ENCODE peak calls at places on chromosomes 6 and 20, in ten cellular contexts. N, B, M, R, Z, C, F, T, H and O are unnamed samples.

GRCh38 chr6:43181942-43182860 is at the start of gene CUL9:
- DNase-seq in N (peak; percentile 65), B (peak; percentile 88), M (peak; percentile 89), R (peak; percentile 88), Z (no peak), C (peak; percentile 82), F (peak; percentile 88), T (peak; percentile 34), H (no peak), O (peak; percentile 84)

GRCh38 chr6:16316741-16317251 is 78.4 kb downstream of the GMPR start:
- DNase-seq in N (peak; percentile 64), B (peak; percentile 52), M (no peak), R (no peak), Z (no peak), C (peak; percentile 75), F (no peak), T (peak; percentile 39), H (no peak), O (no peak)

GRCh38 chr6:46511320-46511719 is 20.1 kb upstream of the RCAN2 start:
- DNase-seq in N (no peak), B (no peak), M (no peak), R (no peak), Z (no peak), C (no peak), F (no peak), T (no peak), H (no peak), O (no peak)

GRCh38 chr20:57288676-57289075 is 22.2 kb upstream of the BMP7 start:
- DNase-seq in N (no peak), B (no peak), M (no peak), R (no peak), Z (no peak), C (peak; percentile 15), F (no peak), T (no peak), H (no peak), O (no peak)

GRCh38 chr20:34179636-34180360 is 61.4 kb upstream of the ASIP start:
- DNase-seq in N (no peak), B (no peak), M (no peak), R (no peak), Z (no peak), C (no peak), F (no peak), T (no peak), H (no peak), O (no peak)

GRCh38 chr6:74731921-74732320 is 473.9 kb downstream of the COL12A1 start:
- DNase-seq in N (peak; percentile 82), B (no peak), M (no peak), R (no peak), Z (peak; percentile 46), C (peak; percentile 8), F (no peak), T (no peak), H (no peak), O (no peak)

GRCh38 chr6:28747631-28748157 is 176.1 kb downstream of the TRIM27 start:
- DNase-seq in N (peak; percentile 94), B (peak; percentile 64), M (no peak), R (no peak), Z (no peak), C (peak; percentile 95), F (no peak), T (peak; percentile 90), H (peak; percentile 95), O (no peak)

GRCh38 chr6:136350914-136351313 is 61.3 kb upstream of the BCLAF1 start:
- DNase-seq in N (no peak), B (no peak), M (no peak), R (no peak), Z (no peak), C (no peak), F (no peak), T (no peak), H (no peak), O (no peak)

GRCh38 chr20:5297280-5298004 is 19.3 kb downstream of the PROKR2 start:
- DNase-seq in N (no peak), B (no peak), M (no peak), R (no peak), Z (no peak), C (peak; percentile 17), F (no peak), T (no peak), H (no peak), O (no peak)

GRCh38 chr6:123747515-123747914 is 56.1 kb upstream of the NKAIN2 start:
- DNase-seq in N (no peak), B (no peak), M (no peak), R (no peak), Z (no peak), C (no peak), F (no peak), T (no peak), H (no peak), O (no peak)
- TF ChIP-seq CTCF in N (no peak), B (no peak), M (no peak), R (no peak), Z (no peak), C (no peak), F (no peak), T (no peak), H (no peak), O (no peak)

DNA sequence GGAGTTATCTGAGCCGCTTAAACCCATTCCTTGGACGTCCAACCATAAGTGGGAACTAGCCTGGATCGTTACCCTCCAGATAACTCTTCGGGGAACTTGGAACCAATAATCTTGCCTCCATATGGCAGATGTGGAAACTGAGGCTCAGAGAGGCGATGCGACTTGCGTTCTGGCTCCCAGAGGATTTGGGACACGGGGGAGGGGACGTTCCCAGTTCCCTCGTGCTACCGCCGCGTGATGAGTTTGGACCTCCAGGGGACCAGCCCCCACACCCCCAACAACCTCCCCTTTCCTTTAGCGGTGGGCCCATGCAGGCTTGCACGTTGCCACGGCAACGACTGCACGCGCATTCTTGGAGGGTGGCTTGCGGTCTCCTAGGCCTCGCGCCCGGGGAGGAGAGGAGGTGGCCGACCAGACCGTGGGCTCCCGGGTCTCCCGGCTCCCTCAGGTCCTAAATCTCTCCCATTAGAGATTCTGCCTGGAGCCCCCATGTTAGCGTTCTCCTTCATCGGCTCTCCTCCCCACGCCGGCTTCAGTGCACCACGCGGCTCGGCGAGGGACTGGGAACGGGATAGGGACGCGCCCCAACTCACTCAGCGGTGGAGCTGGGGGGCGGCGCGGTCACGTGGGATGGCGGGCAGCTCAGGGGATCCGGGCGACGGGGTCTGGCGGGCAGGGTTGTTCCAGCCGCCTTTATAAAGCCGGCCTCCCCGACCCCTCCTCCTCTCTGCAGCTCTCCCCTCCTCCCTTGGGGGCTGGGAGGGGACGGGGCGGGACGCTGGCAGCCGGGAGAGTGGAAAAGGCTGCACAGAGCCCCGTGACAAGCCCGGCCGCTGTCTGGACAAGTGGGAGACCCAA is at the start of gene PLTP:
- DNase-seq in N (peak; percentile 42), B (peak; percentile 41), M (peak; percentile 84), R (peak; percentile 75), Z (peak; percentile 44), C (peak; percentile 83), F (peak; percentile 58), T (no peak), H (no peak), O (peak; percentile 51)
- H3K4me3 ChIP-seq in N (peak within 1 kb of the TSS; percentile 50), B (peak within 1 kb of the TSS; percentile 45), M (peak within 1 kb of the TSS; percentile 74), R (peak within 1 kb of the TSS; percentile 30), Z (peak within 1 kb of the TSS; percentile 49), C (peak within 1 kb of the TSS; percentile 91), F (peak within 1 kb of the TSS; percentile 54), T (no peak within 1 kb of the TSS), H (peak within 1 kb of the TSS; percentile 62), O (peak within 1 kb of the TSS; percentile 40)

DNA sequence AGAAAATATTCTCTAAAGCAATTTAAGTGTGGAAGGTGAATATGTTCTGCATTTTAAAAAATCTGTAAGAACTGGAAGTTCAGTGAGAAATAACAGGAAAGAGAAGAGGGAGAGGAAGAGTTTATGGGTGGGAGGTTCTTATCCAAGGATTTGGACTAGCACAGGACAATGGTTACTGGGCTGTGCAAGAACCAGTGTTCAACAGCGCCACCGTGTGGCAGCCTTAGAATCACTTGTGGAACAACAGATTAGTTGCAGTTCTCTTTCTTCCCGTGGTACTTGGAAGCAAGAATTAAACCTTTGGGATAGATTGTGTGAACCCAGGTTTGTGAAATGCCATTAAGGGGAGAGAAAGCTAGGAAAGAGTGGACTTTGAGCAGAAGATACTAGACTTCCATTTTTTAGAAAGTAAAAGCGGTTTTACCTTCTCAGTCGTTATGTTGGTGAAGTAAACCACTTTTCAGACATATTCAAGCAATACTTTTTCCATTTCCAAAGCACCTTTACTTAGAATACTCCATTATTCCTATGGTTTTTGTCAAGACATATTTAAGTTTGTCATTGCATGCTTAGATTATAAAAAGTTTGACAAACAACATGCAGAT is 436.7 kb downstream of the RNF144B start:
- DNase-seq in N (peak; percentile 51), B (peak; percentile 64), M (no peak), R (no peak), Z (no peak), C (peak; percentile 89), F (no peak), T (peak; percentile 74), H (peak; percentile 7), O (no peak)
- TF ChIP-seq CTCF in N (peak; percentile 49), B (peak; percentile 51), M (no peak), R (no peak), Z (peak; percentile 42), C (peak; percentile 96), F (no peak), T (peak; percentile 69), H (peak; percentile 79), O (no peak)

DNA sequence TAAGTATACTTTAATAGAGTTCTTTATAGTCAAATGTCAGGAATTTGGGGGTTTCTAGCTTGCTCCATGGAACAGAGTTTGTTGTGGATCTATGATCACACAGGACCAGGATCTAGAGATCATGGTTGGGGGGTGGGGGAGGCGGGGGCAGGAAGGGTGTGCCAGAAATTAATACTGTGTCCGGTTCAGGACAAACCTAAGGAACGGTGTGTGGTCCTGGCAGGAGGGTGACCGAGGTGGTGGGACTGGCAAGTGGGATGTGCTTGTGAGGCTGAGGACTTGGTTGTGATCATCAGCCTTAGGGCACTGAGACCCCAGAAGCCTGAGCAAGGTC is 27.9 kb downstream of the GSTA3 start:
- DNase-seq in N (no peak), B (no peak), M (no peak), R (no peak), Z (no peak), C (no peak), F (no peak), T (no peak), H (no peak), O (no peak)
- H3K4me3 ChIP-seq in N (no peak overlapping the region), B (no peak overlapping the region), M (peak overlapping the region; percentile 70), R (no peak overlapping the region), Z (no peak overlapping the region), C (peak overlapping the region; percentile 41), F (peak overlapping the region; percentile 43), T (peak overlapping the region; percentile 62), H (peak overlapping the region; percentile 70), O (no peak overlapping the region)

DNA sequence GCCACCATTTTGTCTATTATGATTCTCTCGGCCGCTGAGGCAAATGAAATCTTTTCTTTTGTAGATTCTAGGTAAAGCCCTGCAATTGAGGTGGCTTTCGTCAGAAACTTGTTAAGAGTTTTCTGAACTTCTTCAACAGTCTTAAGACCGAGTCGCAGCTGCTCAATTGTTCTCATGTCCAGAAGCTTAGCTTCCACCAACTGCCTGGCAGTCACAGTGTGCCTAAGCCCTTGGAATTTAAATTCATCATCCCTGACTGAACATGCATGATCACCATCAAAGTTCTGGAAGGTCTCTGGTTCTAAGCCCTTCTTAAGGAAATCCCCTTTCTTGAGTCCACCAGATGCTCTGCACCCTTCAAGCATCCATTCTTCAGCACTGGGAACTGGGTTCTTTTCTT is 25.7 kb downstream of the DST start:
- DNase-seq in N (no peak), B (no peak), M (no peak), R (no peak), Z (no peak), C (no peak), F (no peak), T (no peak), H (no peak), O (no peak)
- TF ChIP-seq CTCF in N (no peak), B (no peak), M (no peak), R (no peak), Z (no peak), C (no peak), F (no peak), T (no peak), H (no peak), O (no peak)